ENCODE peak calls at places on chromosome 12, in eight cellular contexts. N is adrenal gland, Q is lower leg skin, K is upper lobe of left lung, X is K562, F is tibial nerve, D is NB4, W is heart left ventricle. B is an unnamed sample.

GRCh38 chr12:93624595-93625294 is 52.3 kb downstream of the SOCS2 start:
- DNase-seq in N (no peak), Q (no peak), K (no peak), X (peak; percentile 54), F (no peak), D (no peak), W (no peak), B (no peak)

GRCh38 chr12:69442894-69443293 is 27.3 kb upstream of the FRS2 start:
- DNase-seq in N (no peak), Q (no peak), K (no peak), X (no peak), F (no peak), D (no peak), W (no peak), B (no peak)

GRCh38 chr12:69066420-69067373 is 133.7 kb upstream of the CPM start:
- DNase-seq in N (no peak), Q (no peak), K (peak; percentile 40), X (no peak), F (no peak), D (peak; percentile 12), W (peak; percentile 46), B (no peak)

GRCh38 chr12:132108211-132108832 is 35.8 kb downstream of the DDX51 start:
- DNase-seq in N (no peak), Q (peak; percentile 63), K (no peak), X (peak; percentile 37), F (no peak), D (no peak), W (no peak), B (no peak)

GRCh38 chr12:51751657-51752056 is 96.9 kb downstream of the FIGNL2 start:
- DNase-seq in N (no peak), Q (no peak), K (no peak), X (no peak), F (peak; percentile 62), D (no peak), W (no peak), B (no peak)

GRCh38 chr12:59304077-59304721 is 291.6 kb upstream of the SLC16A7 start:
- DNase-seq in N (no peak), Q (no peak), K (no peak), X (no peak), F (no peak), D (no peak), W (no peak), B (no peak)

GRCh38 chr12:27164330-27165045 is 79.6 kb upstream of the STK38L start:
- DNase-seq in N (no peak), Q (no peak), K (no peak), X (no peak), F (no peak), D (no peak), W (no peak), B (no peak)

GRCh38 chr12:115830633-115831032 is 446.9 kb downstream of the MED13L start:
- DNase-seq in N (no peak), Q (no peak), K (no peak), X (no peak), F (no peak), D (no peak), W (no peak), B (no peak)

GRCh38 chr12:33876618-33877017 is 145.7 kb upstream of the ALG10 start:
- DNase-seq in N (no peak), Q (no peak), K (no peak), X (no peak), F (no peak), D (no peak), W (no peak), B (no peak)

GRCh38 chr12:105986779-105987686 is 151.7 kb downstream of the NUAK1 start:
- DNase-seq in N (no peak), Q (no peak), K (no peak), X (no peak), F (no peak), D (no peak), W (no peak), B (no peak)

DNA sequence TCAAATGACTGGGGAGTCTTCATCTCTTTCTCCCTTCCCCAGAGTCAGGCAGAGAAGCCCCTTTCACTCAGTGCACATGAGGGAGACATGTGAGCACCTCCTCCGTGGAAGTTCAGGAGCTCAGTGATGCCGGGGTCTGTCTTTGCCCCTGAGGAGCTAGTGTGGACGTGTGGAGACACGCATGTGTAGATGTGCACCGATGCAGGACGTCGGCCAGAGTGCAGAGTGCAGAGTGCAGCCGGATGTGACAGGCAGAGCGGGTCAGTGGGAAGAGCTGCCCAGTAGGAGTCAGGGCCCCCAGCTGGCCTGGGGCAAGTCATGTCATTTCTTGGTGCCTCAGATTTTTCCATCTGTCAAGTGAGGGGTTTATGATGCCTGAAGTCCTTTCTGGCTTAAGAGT is 20.7 kb downstream of the TSPAN9 start:
- DNase-seq in N (no peak), Q (no peak), K (no peak), X (no peak), F (no peak), D (no peak), W (no peak), B (no peak)
- TF ChIP-seq POLR2A in N (no peak), Q (no peak), K (no peak), X (no peak), F (no peak), D (no peak), W (no peak), B (no peak)

DNA sequence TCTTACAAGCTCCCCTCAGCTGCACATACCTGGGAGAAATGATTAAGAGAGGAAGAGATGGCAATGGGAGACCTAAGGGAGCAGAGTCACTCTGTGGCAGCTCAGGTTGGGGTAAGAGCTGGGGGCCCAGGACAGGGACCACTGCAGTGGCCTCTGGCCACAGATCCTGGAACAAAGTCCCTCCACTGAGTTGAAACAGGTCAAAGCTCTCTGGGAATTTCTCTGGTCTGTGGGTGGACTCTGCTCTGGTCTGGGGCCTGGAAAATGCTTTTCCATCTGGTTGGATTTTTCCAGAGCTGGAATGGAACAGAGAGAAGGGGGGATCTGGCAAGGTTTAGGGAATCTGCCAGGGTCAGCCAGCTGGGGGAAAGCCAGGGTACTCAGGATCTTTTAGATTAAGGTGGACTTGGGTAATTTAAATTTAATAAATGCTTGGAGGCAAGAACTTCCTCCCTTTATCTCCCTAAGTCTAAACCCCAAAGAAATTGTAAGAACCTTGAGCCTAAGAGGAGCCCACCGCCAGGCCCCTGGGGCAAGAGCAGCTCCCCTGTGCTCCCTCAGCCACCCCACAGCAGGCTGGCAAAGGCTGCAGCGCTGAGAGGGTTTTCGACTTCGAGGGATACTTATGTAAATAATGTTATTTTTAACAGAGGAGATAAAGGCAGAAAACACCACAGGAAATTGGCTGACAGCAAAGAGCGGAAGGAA is 3.7 kb downstream of the HOXC10 start:
- DNase-seq in N (no peak), Q (no peak), K (no peak), X (no peak), F (no peak), D (no peak), W (no peak), B (no peak)
- H3K4me3 ChIP-seq in N (no peak overlapping the region), Q (no peak overlapping the region), K (no peak overlapping the region), X (no peak overlapping the region), F (no peak overlapping the region), D (peak overlapping the region; percentile 32), W (no peak overlapping the region), B (no peak overlapping the region)

DNA sequence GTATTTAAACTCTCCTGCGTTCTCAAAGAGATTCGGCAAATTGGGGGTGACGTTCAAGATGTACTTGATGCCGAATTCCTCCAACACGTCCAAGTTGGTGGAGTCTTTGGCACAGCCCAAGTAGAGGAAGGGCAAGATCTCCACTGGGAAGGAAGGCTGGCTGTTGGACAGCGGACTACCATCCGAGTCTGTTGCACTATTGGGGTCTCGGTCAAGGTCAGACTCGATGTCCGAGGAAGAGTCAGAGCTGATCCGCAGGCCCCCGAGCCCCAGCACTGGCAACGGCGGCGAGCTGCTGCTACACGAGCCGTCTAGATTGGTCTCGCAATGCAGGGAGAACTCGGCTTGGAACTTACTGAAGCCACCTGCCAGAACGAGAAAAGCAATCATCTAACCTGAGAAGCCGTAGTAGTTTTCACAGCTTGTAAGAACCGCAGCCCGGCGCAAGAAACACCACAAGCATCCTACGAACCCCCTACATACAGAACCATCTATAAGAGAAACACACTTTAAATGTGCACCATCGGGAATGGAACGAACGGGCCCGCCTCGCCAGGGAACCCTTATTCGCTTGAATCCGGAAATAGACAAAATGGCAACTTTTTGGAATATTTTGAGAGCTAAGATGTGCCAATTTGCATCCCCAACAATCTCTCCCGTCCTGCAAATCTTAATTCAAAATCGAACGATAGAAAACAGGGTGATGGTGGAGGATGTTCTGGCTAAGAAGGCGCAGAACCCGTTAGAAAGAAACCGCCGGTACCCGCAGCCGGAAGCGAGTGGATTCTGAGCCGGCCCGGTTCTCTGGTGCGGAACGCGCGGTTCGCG is 1.4 kb downstream of the DUSP6 start:
- DNase-seq in N (peak; percentile 21), Q (no peak), K (no peak), X (no peak), F (no peak), D (peak; percentile 58), W (no peak), B (no peak)
- TF ChIP-seq POLR2A in N (peak; percentile 20), Q (no peak), K (no peak), X (no peak), F (no peak), D (no peak), W (no peak), B (no peak)

DNA sequence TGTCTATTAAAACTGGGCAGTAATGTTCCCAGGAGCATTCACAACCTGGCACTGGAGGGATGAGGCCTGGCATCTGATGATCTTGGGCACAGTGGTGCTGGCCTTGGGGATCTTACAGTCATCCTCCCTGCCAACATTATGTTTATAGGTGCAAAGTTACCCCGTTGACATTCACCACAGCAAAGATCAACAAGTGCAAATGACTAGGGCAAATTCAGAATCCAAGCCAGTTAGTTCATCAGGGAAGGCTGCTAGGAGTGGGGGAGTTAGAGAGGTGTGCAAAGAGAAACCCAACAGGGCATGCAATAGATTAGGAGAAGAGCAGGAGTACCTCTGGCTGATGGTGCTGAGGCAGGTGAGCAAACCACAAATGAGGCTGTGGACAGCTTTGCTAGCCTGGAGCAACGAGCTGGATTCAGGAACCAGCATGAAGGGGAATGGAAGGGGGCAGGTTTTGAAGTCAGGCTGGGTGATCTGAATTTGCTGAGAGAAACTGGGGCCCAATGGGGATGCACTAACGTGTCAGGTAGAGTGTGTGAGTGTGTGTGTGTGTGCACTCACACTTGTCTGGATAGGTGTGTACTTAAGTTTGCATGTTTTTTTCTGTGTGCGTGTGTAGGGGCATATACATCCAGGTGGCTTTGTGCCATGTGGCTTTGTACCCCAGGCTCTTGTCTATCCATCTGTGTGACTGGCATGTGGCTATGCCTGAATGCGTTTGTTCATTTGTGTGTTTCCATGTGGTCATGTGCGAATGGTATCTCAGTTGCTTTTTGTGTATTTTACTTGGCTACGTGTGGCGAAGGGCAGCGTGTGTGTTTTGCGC is 1.6 kb downstream of the CISTR start:
- DNase-seq in N (no peak), Q (no peak), K (no peak), X (no peak), F (no peak), D (no peak), W (no peak), B (no peak)
- H3K4me3 ChIP-seq in N (no peak overlapping the region), Q (no peak overlapping the region), K (peak overlapping the region; percentile 47), X (no peak overlapping the region), F (no peak overlapping the region), D (peak overlapping the region; percentile 70), W (peak overlapping the region; percentile 60), B (no peak overlapping the region)

GRCh38 chr12:124939428-124940142 is 25.1 kb upstream of the UBC start:
- DNase-seq in N (peak; percentile 90), Q (peak; percentile 98), K (peak; percentile 83), X (peak; percentile 75), F (peak; percentile 91), D (peak; percentile 99), W (peak; percentile 83), B (peak; percentile 93)
- TF ChIP-seq POLR2A in N (no peak), Q (no peak), K (no peak), X (peak; percentile 48), F (no peak), D (no peak), W (no peak), B (peak; percentile 39)